ENCODE peak calls at places on chromosome 17, in four cellular contexts. R is PC-3; W is activated CD8-positive, alpha-beta memory T cell treated with anti-CD3 and anti-CD28 coated beads for 4 hours; M is NCI-H1092 treated with DMSO at 0.1 percent for 48 hours. P is an unnamed sample.

GRCh38 chr17:45384047-45384799 is 48.4 kb downstream of the ARHGAP27 start:
- DNase-seq in R (peak), W (no peak), M (peak), P (no peak)

GRCh38 chr17:19281161-19281560 is 44.0 kb downstream of the EPN2 start:
- DNase-seq in R (peak), W (no peak), M (no peak), P (no peak)

GRCh38 chr17:72984145-72984924 is 108.2 kb downstream of the SLC39A11 start:
- DNase-seq in R (peak), W (no peak), M (no peak), P (no peak)

GRCh38 chr17:80678621-80679020 is 134.0 kb downstream of the RPTOR start:
- DNase-seq in R (peak), W (no peak), M (no peak), P (no peak)

GRCh38 chr17:81170727-81171494 is 4.9 kb upstream of the AATK start:
- DNase-seq in R (no peak), W (no peak), M (no peak), P (no peak)

GRCh38 chr17:80780381-80781187 is 211.1 kb upstream of the CHMP6 start:
- DNase-seq in R (no peak), W (no peak), M (no peak), P (no peak)

GRCh38 chr17:78645421-78646295 is 68.5 kb upstream of the DNAH17 start:
- DNase-seq in R (peak), W (peak), M (no peak), P (no peak)

GRCh38 chr17:29555840-29556239 is 11.0 kb downstream of the ABHD15 start:
- DNase-seq in R (no peak), W (no peak), M (no peak), P (no peak)

GRCh38 chr17:18919963-18920362 is 32.0 kb upstream of the SLC5A10 start:
- DNase-seq in R (no peak), W (no peak), M (no peak), P (no peak)

GRCh38 chr17:42536372-42537155 is 523 bp downstream of the NAGLU start:
- DNase-seq in R (peak), W (no peak), M (peak), P (peak)

GRCh38 chr17:39240631-39241030 is 14.9 kb upstream of the STAC2 start:
- DNase-seq in R (no peak), W (no peak), M (no peak), P (no peak)

P was measured in NCI-H1694.